ENCODE peak calls at places on chromosomes 13 and 19, in six cellular contexts. O, H, D, C, M and K are unnamed samples.

GRCh38 chr19:17420267-17420924 is 549 bp downstream of the MVB12A start:
- DNase-seq in O (no peak), H (peak), D (peak), C (peak), M (peak), K (no peak)

GRCh38 chr19:45146251-45146650 is 14.5 kb downstream of the NKPD1 start:
- DNase-seq in O (no peak), H (no peak), D (no peak), C (no peak), M (no peak), K (no peak)

GRCh38 chr19:46489445-46490272 is 6.0 kb downstream of the PNMA8B start:
- DNase-seq in O (no peak), H (no peak), D (peak), C (no peak), M (peak), K (no peak)

GRCh38 chr19:45670670-45671453 is 2.8 kb downstream of the GIPR start:
- DNase-seq in O (no peak), H (peak), D (peak), C (peak), M (peak), K (peak)

GRCh38 chr13:60654405-60654804 is 257.4 kb downstream of the TDRD3 start:
- DNase-seq in O (no peak), H (peak), D (peak), C (no peak), M (peak), K (no peak)

GRCh38 chr13:36706755-36707154 is 32.9 kb downstream of the SERTM1 start:
- DNase-seq in O (no peak), H (no peak), D (no peak), C (no peak), M (no peak), K (no peak)

GRCh38 chr13:83248751-83249150 is 633.5 kb downstream of the SLITRK1 start:
- DNase-seq in O (no peak), H (no peak), D (no peak), C (no peak), M (no peak), K (no peak)

GRCh38 chr19:2982983-2983350 is 5.6 kb downstream of the TLE6 start:
- DNase-seq in O (no peak), H (no peak), D (peak), C (no peak), M (peak), K (peak)

GRCh38 chr13:30293995-30294394 is 13.4 kb downstream of the KATNAL1 start:
- DNase-seq in O (no peak), H (peak), D (no peak), C (no peak), M (no peak), K (no peak)

GRCh38 chr13:23348270-23349126 is 85.0 kb downstream of the SACS start:
- DNase-seq in O (no peak), H (no peak), D (no peak), C (no peak), M (no peak), K (no peak)

GRCh38 chr13:113116206-113116800 is 6.3 kb upstream of the F10 start:
- DNase-seq in O (no peak), H (no peak), D (no peak), C (no peak), M (no peak), K (peak)

GRCh38 chr19:18479964-18480723 is 41.7 kb downstream of the ELL start:
- DNase-seq in O (no peak), H (no peak), D (no peak), C (no peak), M (peak), K (no peak)

GRCh38 chr13:42990991-42991891 is 800 bp downstream of the EPSTI1 start:
- DNase-seq in O (no peak), H (no peak), D (no peak), C (no peak), M (no peak), K (no peak)

GRCh38 chr19:54105796-54106195 is 3.1 kb downstream of the NDUFA3 start:
- DNase-seq in O (no peak), H (no peak), D (no peak), C (no peak), M (no peak), K (no peak)

GRCh38 chr19:55590621-55591020 is 8.7 kb downstream of the FIZ1 start:
- DNase-seq in O (no peak), H (peak), D (no peak), C (peak), M (no peak), K (no peak)

GRCh38 chr13:109704771-109705628 is 81.4 kb downstream of the IRS2 start:
- DNase-seq in O (no peak), H (no peak), D (no peak), C (no peak), M (peak), K (no peak)

GRCh38 chr19:35509018-35509652 is 4.3 kb downstream of the DMKN start:
- DNase-seq in O (no peak), H (peak), D (no peak), C (peak), M (no peak), K (no peak)

GRCh38 chr13:85558118-85558517 is 241.1 kb downstream of the SLITRK6 start:
- DNase-seq in O (no peak), H (no peak), D (no peak), C (no peak), M (no peak), K (no peak)

GRCh38 chr13:64551755-64552154 is 2678.4 kb downstream of the PCDH9 start:
- DNase-seq in O (no peak), H (no peak), D (no peak), C (no peak), M (no peak), K (no peak)

GRCh38 chr19:40519352-40520322 is 52.8 kb downstream of the SPTBN4 start:
- DNase-seq in O (no peak), H (peak), D (no peak), C (peak), M (no peak), K (no peak)

GRCh38 chr19:5832049-5832448 is 7.5 kb downstream of the FUT6 start:
- DNase-seq in O (no peak), H (no peak), D (no peak), C (no peak), M (no peak), K (no peak)

GRCh38 chr13:31067416-31068118 is 94.1 kb downstream of the HSPH1 start:
- DNase-seq in O (no peak), H (no peak), D (no peak), C (no peak), M (no peak), K (no peak)

GRCh38 chr19:13150919-13151604 is 851 bp downstream of the IER2 start:
- DNase-seq in O (no peak), H (no peak), D (no peak), C (no peak), M (peak), K (no peak)

GRCh38 chr13:72839831-72840426 is 58.0 kb downstream of the PIBF1 start:
- DNase-seq in O (no peak), H (peak), D (peak), C (peak), M (no peak), K (no peak)

GRCh38 chr19:8069116-8069973 is 16.8 kb downstream of the CCL25 start:
- DNase-seq in O (no peak), H (peak), D (no peak), C (no peak), M (no peak), K (no peak)

GRCh38 chr19:12015753-12016116 is 19.7 kb downstream of the ZNF433 start:
- DNase-seq in O (no peak), H (peak), D (no peak), C (no peak), M (no peak), K (no peak)

GRCh38 chr19:34430738-34431625 is 2.8 kb downstream of the UBA2 start:
- DNase-seq in O (peak), H (peak), D (peak), C (no peak), M (no peak), K (no peak)

GRCh38 chr19:3062165-3063105 is at the start of gene TLE5:
- DNase-seq in O (peak), H (peak), D (peak), C (no peak), M (peak), K (no peak)

GRCh38 chr19:32351807-32352630 is 6.6 kb downstream of the ZNF507 start:
- DNase-seq in O (no peak), H (peak), D (no peak), C (no peak), M (no peak), K (no peak)

GRCh38 chr13:73914119-73914518 is 220.1 kb downstream of the KLF12 start:
- DNase-seq in O (no peak), H (no peak), D (peak), C (no peak), M (no peak), K (no peak)

GRCh38 chr13:70874646-70875045 is 766.4 kb upstream of the KLHL1 start:
- DNase-seq in O (no peak), H (no peak), D (no peak), C (no peak), M (no peak), K (no peak)